ENCODE peak calls at places on chromosomes 2 and 18, in seven cellular contexts. L is stimulated activated naive CD8-positive, alpha-beta T cell treated with anti-CD3 and anti-CD28 coated beads, Interleukin-15, Interleukin-2, amounts not matched to agents 100 U/mL and 50 U/mL, for 24 hours; P is endothelial cell of umbilical vein; D is lower leg skin; E is GM04503; C is M059J; Y is GDM1. Q is an unnamed sample.
A peak's percentile ranks its signal among the peaks of the same experiment; 100 is the strongest.

GRCh38 chr2:34486945-34487344 is 887.8 kb upstream of the FAM98A start:
- DNase-seq in L (no peak), P (no peak), D (no peak), E (no peak), C (no peak), Y (no peak), Q (no peak)

GRCh38 chr2:171244466-171244969 is 83.8 kb upstream of the TLK1 start:
- DNase-seq in L (no peak), P (no peak), D (no peak), E (peak; percentile 71), C (no peak), Y (no peak), Q (no peak)

GRCh38 chr2:241814571-241815476 is 5.8 kb downstream of the NEU4 start:
- DNase-seq in L (no peak), P (no peak), D (peak; percentile 84), E (no peak), C (no peak), Y (no peak), Q (no peak)

GRCh38 chr2:163852616-163853015 is 116.8 kb upstream of the FIGN start:
- DNase-seq in L (no peak), P (no peak), D (no peak), E (no peak), C (no peak), Y (no peak), Q (no peak)

GRCh38 chr2:7014201-7014640 is 97.0 kb downstream of the RNF144A start:
- DNase-seq in L (no peak), P (no peak), D (no peak), E (no peak), C (peak; percentile 81), Y (no peak), Q (no peak)

GRCh38 chr18:10750386-10751035 is 224.7 kb downstream of the NAPG start:
- DNase-seq in L (no peak), P (no peak), D (no peak), E (no peak), C (no peak), Y (no peak), Q (no peak)

GRCh38 chr2:220654322-220654721 is 917.8 kb downstream of the EPHA4 start:
- DNase-seq in L (no peak), P (no peak), D (no peak), E (no peak), C (no peak), Y (no peak), Q (no peak)

GRCh38 chr2:149858214-149858613 is 270.6 kb upstream of the MMADHC start:
- DNase-seq in L (no peak), P (peak; percentile 23), D (no peak), E (no peak), C (no peak), Y (no peak), Q (no peak)

GRCh38 chr2:239506961-239507360 is 106.1 kb upstream of the HDAC4 start:
- DNase-seq in L (no peak), P (no peak), D (no peak), E (no peak), C (no peak), Y (no peak), Q (no peak)

GRCh38 chr18:3466051-3466450 is 16.1 kb downstream of the TGIF1 start:
- DNase-seq in L (no peak), P (peak; percentile 92), D (no peak), E (no peak), C (peak; percentile 78), Y (peak; percentile 45), Q (no peak)

GRCh38 chr2:233470007-233470687 is 96.4 kb downstream of the USP40 start:
- DNase-seq in L (no peak), P (no peak), D (peak; percentile 87), E (no peak), C (no peak), Y (no peak), Q (no peak)

GRCh38 chr2:102091908-102092307 is 50.6 kb upstream of the IL1R1 start:
- DNase-seq in L (no peak), P (no peak), D (no peak), E (no peak), C (no peak), Y (no peak), Q (no peak)

GRCh38 chr2:27306657-27307544 is 1.3 kb downstream of the UCN start:
- DNase-seq in L (peak; percentile 56), P (no peak), D (no peak), E (no peak), C (no peak), Y (no peak), Q (no peak)

GRCh38 chr18:13471971-13472628 is 253.5 kb downstream of the LDLRAD4 start:
- DNase-seq in L (no peak), P (no peak), D (peak; percentile 65), E (no peak), C (no peak), Y (no peak), Q (no peak)

GRCh38 chr18:13429884-13430510 is 211.4 kb downstream of the LDLRAD4 start:
- DNase-seq in L (no peak), P (no peak), D (peak; percentile 78), E (no peak), C (no peak), Y (no peak), Q (no peak)

GRCh38 chr18:68918216-68918615 is 120.3 kb downstream of the CCDC102B start:
- DNase-seq in L (no peak), P (no peak), D (no peak), E (no peak), C (no peak), Y (no peak), Q (no peak)

GRCh38 chr2:144162652-144163051 is 357.3 kb downstream of the ZEB2 start:
- DNase-seq in L (peak; percentile 33), P (no peak), D (no peak), E (no peak), C (peak; percentile 11), Y (no peak), Q (no peak)

GRCh38 chr2:171279983-171280790 is 119.5 kb upstream of the TLK1 start:
- DNase-seq in L (no peak), P (no peak), D (no peak), E (no peak), C (no peak), Y (no peak), Q (no peak)

GRCh38 chr2:27263287-27264252 is 723 bp upstream of the SLC30A3 start:
- DNase-seq in L (no peak), P (peak; percentile 31), D (no peak), E (no peak), C (no peak), Y (no peak), Q (no peak)

GRCh38 chr2:232061265-232061664 is 99.8 kb downstream of the DIS3L2 start:
- DNase-seq in L (no peak), P (peak; percentile 55), D (no peak), E (no peak), C (no peak), Y (no peak), Q (no peak)